ENCODE peak calls at places on chromosomes 12 and 14, in nine cellular contexts. One of them, this sample, is unnamed.
A peak's percentile ranks its signal among the peaks of the same experiment; 100 is the strongest.

GRCh38 chr12:109482894-109483293 is 5.5 kb downstream of the UBE3B start:
- DNase-seq in fibroblast of mammary gland: no peak
- DNase-seq in osteoblast: no peak
- DNase-seq in cardiac muscle cell: no peak
- DNase-seq in foreskin fibroblast: no peak
- DNase-seq in HCT116: no peak
- DNase-seq in upper lobe of right lung: no peak
- DNase-seq in WTC11: no peak
- DNase-seq in GM12864: no peak
- DNase-seq in this sample: no peak

GRCh38 chr12:66049538-66050282 is 80.8 kb downstream of the LLPH start:
- DNase-seq in fibroblast of mammary gland: no peak
- DNase-seq in osteoblast: no peak
- DNase-seq in cardiac muscle cell: peak; percentile 19
- DNase-seq in foreskin fibroblast: no peak
- DNase-seq in HCT116: no peak
- DNase-seq in upper lobe of right lung: no peak
- DNase-seq in WTC11: no peak
- DNase-seq in GM12864: no peak
- DNase-seq in this sample: no peak

GRCh38 chr12:75208851-75209781 is 523 bp downstream of the KCNC2 start:
- DNase-seq in fibroblast of mammary gland: peak; percentile 21
- DNase-seq in osteoblast: peak; percentile 92
- DNase-seq in cardiac muscle cell: peak; percentile 34
- DNase-seq in foreskin fibroblast: peak; percentile 7
- DNase-seq in HCT116: no peak
- DNase-seq in upper lobe of right lung: no peak
- DNase-seq in WTC11: peak; percentile 80
- DNase-seq in GM12864: no peak
- DNase-seq in this sample: peak; percentile 87

GRCh38 chr12:115709410-115710065 is 568.0 kb downstream of the MED13L start:
- DNase-seq in fibroblast of mammary gland: peak; percentile 62
- DNase-seq in osteoblast: no peak
- DNase-seq in cardiac muscle cell: peak; percentile 72
- DNase-seq in foreskin fibroblast: no peak
- DNase-seq in HCT116: no peak
- DNase-seq in upper lobe of right lung: no peak
- DNase-seq in WTC11: no peak
- DNase-seq in GM12864: no peak
- DNase-seq in this sample: peak; percentile 11

GRCh38 chr14:49977126-49977841 is 84.4 kb downstream of the ARF6 start:
- DNase-seq in fibroblast of mammary gland: no peak
- DNase-seq in osteoblast: no peak
- DNase-seq in cardiac muscle cell: no peak
- DNase-seq in foreskin fibroblast: no peak
- DNase-seq in HCT116: no peak
- DNase-seq in upper lobe of right lung: no peak
- DNase-seq in WTC11: no peak
- DNase-seq in GM12864: peak; percentile 54
- DNase-seq in this sample: no peak

GRCh38 chr12:24972078-24972477 is 23.2 kb upstream of the BCAT1 start:
- DNase-seq in fibroblast of mammary gland: no peak
- DNase-seq in osteoblast: no peak
- DNase-seq in cardiac muscle cell: no peak
- DNase-seq in foreskin fibroblast: no peak
- DNase-seq in HCT116: no peak
- DNase-seq in upper lobe of right lung: no peak
- DNase-seq in WTC11: no peak
- DNase-seq in GM12864: no peak
- DNase-seq in this sample: no peak

GRCh38 chr14:72692678-72693077 is 201.2 kb downstream of the DPF3 start:
- DNase-seq in fibroblast of mammary gland: no peak
- DNase-seq in osteoblast: no peak
- DNase-seq in cardiac muscle cell: peak; percentile 13
- DNase-seq in foreskin fibroblast: no peak
- DNase-seq in HCT116: no peak
- DNase-seq in upper lobe of right lung: no peak
- DNase-seq in WTC11: peak; percentile 57
- DNase-seq in GM12864: no peak
- DNase-seq in this sample: no peak

GRCh38 chr12:26334621-26335124 is 139.3 kb downstream of the SSPN start:
- DNase-seq in fibroblast of mammary gland: no peak
- DNase-seq in osteoblast: no peak
- DNase-seq in cardiac muscle cell: no peak
- DNase-seq in foreskin fibroblast: no peak
- DNase-seq in HCT116: no peak
- DNase-seq in upper lobe of right lung: no peak
- DNase-seq in WTC11: no peak
- DNase-seq in GM12864: no peak
- DNase-seq in this sample: no peak

DNA sequence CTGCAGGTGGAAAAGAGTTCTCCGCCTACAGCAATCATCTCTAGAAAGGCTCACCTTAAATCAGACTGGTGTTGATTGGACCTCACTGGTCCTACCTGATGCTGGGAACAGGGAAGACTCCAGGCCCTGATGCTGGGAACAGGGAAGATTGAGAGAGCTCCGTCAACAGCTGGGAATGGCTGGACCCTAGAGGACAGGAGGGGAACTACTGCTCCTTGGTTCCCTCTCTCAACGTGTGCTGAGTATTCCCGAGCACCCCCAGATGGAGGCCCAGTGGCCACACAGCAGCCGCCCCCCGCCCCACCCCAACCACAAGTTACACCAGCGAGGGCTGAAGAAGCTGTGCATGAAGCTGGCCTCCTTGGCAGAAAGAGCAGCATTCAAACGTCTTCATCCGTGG is 240.3 kb downstream of the SLC15A4 start:
- DNase-seq in fibroblast of mammary gland: no peak
- DNase-seq in osteoblast: no peak
- DNase-seq in cardiac muscle cell: no peak
- DNase-seq in foreskin fibroblast: no peak
- DNase-seq in HCT116: no peak
- DNase-seq in upper lobe of right lung: no peak
- DNase-seq in WTC11: no peak
- DNase-seq in GM12864: no peak
- DNase-seq in this sample: no peak
- TF ChIP-seq CTCF in fibroblast of mammary gland: no peak
- TF ChIP-seq CTCF in osteoblast: no peak
- TF ChIP-seq CTCF in cardiac muscle cell: no peak
- TF ChIP-seq CTCF in foreskin fibroblast: no peak
- TF ChIP-seq CTCF in HCT116: no peak
- TF ChIP-seq CTCF in upper lobe of right lung: no peak
- TF ChIP-seq CTCF in WTC11: no peak
- TF ChIP-seq CTCF in GM12864: peak; percentile 40
- TF ChIP-seq CTCF in this sample: peak; percentile 16

DNA sequence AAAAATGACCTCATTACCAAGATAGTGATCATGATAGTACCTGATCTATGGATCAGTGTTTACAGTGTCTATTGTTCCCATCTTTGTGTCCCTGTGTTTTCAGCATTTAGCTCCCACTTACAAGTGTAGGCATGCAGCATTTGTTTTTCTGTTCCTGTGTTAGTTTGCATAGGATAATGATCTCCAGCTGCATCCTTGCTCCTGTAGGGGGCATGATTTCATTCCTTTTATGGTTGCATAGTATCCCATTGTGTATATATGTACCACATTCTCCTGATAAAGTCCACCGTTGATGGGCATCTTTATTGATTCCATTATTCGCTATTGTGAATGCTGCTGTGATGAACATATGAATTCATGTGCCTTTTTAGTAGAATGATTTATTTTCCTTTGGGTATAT is 215.4 kb upstream of the NAV3 start:
- DNase-seq in fibroblast of mammary gland: peak; percentile 40
- DNase-seq in osteoblast: no peak
- DNase-seq in cardiac muscle cell: peak; percentile 2
- DNase-seq in foreskin fibroblast: no peak
- DNase-seq in HCT116: peak; percentile 6
- DNase-seq in upper lobe of right lung: no peak
- DNase-seq in WTC11: peak; percentile 18
- DNase-seq in GM12864: no peak
- DNase-seq in this sample: no peak
- TF ChIP-seq CTCF in fibroblast of mammary gland: peak; percentile 54
- TF ChIP-seq CTCF in osteoblast: peak; percentile 52
- TF ChIP-seq CTCF in cardiac muscle cell: peak; percentile 24
- TF ChIP-seq CTCF in foreskin fibroblast: peak; percentile 8
- TF ChIP-seq CTCF in HCT116: peak; percentile 37
- TF ChIP-seq CTCF in upper lobe of right lung: no peak
- TF ChIP-seq CTCF in WTC11: peak; percentile 13
- TF ChIP-seq CTCF in GM12864: no peak
- TF ChIP-seq CTCF in this sample: no peak

DNA sequence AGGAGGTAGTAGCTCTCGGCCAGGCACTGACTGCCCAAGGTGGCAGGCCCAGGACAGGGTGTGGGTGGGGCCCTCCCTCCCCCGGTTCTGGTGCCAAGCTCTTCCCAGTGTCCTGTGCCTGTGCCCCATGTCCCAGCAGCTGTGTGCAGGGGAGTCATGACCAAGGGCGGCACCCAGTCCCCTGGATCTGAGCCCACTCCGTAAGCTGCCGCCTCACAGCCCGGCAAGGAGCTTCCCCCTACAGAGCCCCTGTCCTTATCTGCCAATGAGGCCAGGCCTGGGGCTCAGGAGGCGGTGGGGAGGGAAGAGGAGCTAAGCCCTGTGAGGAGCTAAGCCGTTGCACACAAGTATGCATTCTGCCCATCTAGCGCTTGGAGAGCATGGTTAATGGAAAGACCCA is 5.6 kb upstream of the C14orf180 start:
- DNase-seq in fibroblast of mammary gland: no peak
- DNase-seq in osteoblast: no peak
- DNase-seq in cardiac muscle cell: peak; percentile 4
- DNase-seq in foreskin fibroblast: no peak
- DNase-seq in HCT116: no peak
- DNase-seq in upper lobe of right lung: no peak
- DNase-seq in WTC11: no peak
- DNase-seq in GM12864: no peak
- DNase-seq in this sample: no peak
- TF ChIP-seq CTCF in fibroblast of mammary gland: no peak
- TF ChIP-seq CTCF in osteoblast: no peak
- TF ChIP-seq CTCF in cardiac muscle cell: no peak
- TF ChIP-seq CTCF in foreskin fibroblast: no peak
- TF ChIP-seq CTCF in HCT116: no peak
- TF ChIP-seq CTCF in upper lobe of right lung: no peak
- TF ChIP-seq CTCF in WTC11: no peak
- TF ChIP-seq CTCF in GM12864: no peak
- TF ChIP-seq CTCF in this sample: no peak

DNA sequence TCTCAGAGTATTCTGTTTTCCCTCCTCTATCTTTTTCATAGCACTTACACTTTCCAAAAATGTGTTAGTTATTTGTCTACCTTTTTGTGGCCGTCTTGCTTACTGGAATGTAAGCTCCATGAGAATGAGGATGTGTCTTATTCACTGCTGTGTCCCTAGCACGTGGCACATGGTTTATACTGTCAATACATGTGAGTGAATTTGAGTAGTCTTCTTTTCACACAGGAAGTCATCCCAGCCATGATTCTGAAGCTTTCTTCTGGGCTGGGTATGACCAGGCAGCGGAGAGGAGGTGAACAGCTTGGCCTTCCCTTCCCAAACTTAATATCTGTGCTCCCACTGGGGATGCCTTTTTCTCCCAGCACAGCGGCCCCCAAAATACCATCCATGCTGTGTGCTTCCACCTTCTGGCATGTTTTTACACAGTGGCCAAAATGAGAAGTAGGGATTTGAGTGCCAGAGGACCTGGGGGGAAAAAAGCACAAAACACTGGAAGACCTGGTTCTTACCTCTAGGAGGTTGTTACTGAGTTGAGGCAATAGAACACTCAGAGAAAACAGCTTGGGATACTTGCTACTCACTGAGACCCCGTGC is 10.3 kb downstream of the PLEKHG3 start:
- DNase-seq in fibroblast of mammary gland: no peak
- DNase-seq in osteoblast: no peak
- DNase-seq in cardiac muscle cell: no peak
- DNase-seq in foreskin fibroblast: no peak
- DNase-seq in HCT116: no peak
- DNase-seq in upper lobe of right lung: no peak
- DNase-seq in WTC11: no peak
- DNase-seq in GM12864: no peak
- DNase-seq in this sample: no peak
- TF ChIP-seq CTCF in fibroblast of mammary gland: no peak
- TF ChIP-seq CTCF in osteoblast: no peak
- TF ChIP-seq CTCF in cardiac muscle cell: no peak
- TF ChIP-seq CTCF in foreskin fibroblast: no peak
- TF ChIP-seq CTCF in HCT116: no peak
- TF ChIP-seq CTCF in upper lobe of right lung: no peak
- TF ChIP-seq CTCF in WTC11: no peak
- TF ChIP-seq CTCF in GM12864: no peak
- TF ChIP-seq CTCF in this sample: no peak

DNA sequence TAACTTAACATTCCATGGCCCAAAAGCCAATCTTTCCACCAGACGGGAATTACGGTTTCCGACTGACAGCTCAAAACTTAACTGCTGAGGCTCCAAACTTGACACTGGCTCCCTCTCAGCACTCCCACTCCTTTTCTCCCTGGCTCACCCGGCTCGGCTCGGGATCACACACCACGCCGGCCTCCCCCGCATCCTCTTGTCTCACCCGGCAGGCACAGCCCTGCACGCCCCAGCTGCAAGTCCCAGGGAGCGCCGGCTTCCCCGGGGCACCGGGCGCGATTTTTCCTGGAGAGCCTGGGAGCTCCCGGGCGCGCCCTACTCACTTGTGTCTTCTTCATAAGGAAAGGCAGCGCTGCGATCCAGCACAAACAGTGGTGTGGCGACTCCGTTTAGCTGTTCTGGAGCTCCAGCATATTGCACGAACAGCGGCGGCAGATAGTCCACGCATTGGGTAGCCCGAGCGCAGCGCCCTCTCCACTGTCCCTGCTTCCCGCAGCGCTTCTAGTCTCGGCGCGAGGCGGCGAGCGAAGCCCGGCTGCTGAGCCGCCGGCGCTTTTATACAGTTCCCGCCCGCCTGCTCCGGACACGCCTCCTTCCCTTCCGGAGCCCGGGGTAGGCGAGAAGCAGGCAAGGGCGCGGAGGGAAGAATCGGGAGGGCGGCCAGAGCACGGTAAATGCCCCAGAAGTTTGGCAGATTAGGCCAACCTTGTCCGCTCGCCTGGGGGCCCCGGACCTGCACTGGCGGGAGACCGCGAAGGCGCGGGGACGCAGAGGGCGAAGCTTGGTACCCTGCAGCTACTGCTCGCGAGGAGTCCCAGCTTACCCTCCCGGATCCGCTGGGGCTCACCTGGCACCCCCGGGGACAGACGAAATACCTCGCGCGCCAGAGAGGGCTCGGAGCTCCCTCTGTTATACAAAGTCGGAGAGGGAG is at the start of gene KITLG:
- DNase-seq in fibroblast of mammary gland: peak; percentile 82
- DNase-seq in osteoblast: peak; percentile 95
- DNase-seq in cardiac muscle cell: peak; percentile 93
- DNase-seq in foreskin fibroblast: peak; percentile 87
- DNase-seq in HCT116: peak; percentile 76
- DNase-seq in upper lobe of right lung: peak; percentile 94
- DNase-seq in WTC11: peak; percentile 85
- DNase-seq in GM12864: no peak
- DNase-seq in this sample: peak; percentile 85
- TF ChIP-seq CTCF in fibroblast of mammary gland: peak; percentile 23
- TF ChIP-seq CTCF in osteoblast: peak; percentile 39
- TF ChIP-seq CTCF in cardiac muscle cell: peak; percentile 49
- TF ChIP-seq CTCF in foreskin fibroblast: peak; percentile 54
- TF ChIP-seq CTCF in HCT116: no peak
- TF ChIP-seq CTCF in upper lobe of right lung: peak; percentile 31
- TF ChIP-seq CTCF in WTC11: no peak
- TF ChIP-seq CTCF in GM12864: no peak
- TF ChIP-seq CTCF in this sample: no peak